ENCODE peak calls at places on chromosome 9, in four cellular contexts. Y is K562, T is HepG2, C is GM12878. F is an unnamed sample.

GRCh38 chr9:132187006-132187760 is 25.3 kb downstream of the NTNG2 start:
- DNase-seq in Y (no peak), T (no peak), C (no peak), F (no peak)

GRCh38 chr9:72362680-72363139 is 2.3 kb downstream of the ZFAND5 start:
- DNase-seq in Y (peak), T (peak), C (peak), F (peak)

GRCh38 chr9:1875251-1875851 is 139.8 kb upstream of the SMARCA2 start:
- DNase-seq in Y (no peak), T (no peak), C (peak), F (no peak)

GRCh38 chr9:70081120-70081495 is 37.5 kb downstream of the MAMDC2 start:
- DNase-seq in Y (no peak), T (no peak), C (no peak), F (no peak)

GRCh38 chr9:76658510-76659231 is 105.6 kb upstream of the PCA3 start:
- DNase-seq in Y (no peak), T (peak), C (no peak), F (peak)

GRCh38 chr9:113393281-113393680 is 7.8 kb downstream of the ALAD start:
- DNase-seq in Y (no peak), T (no peak), C (no peak), F (no peak)

GRCh38 chr9:136044971-136045594 is 50.0 kb downstream of the NACC2 start:
- DNase-seq in Y (no peak), T (no peak), C (no peak), F (no peak)

GRCh38 chr9:123260340-123260739 is 8.0 kb downstream of the STRBP start:
- DNase-seq in Y (no peak), T (no peak), C (no peak), F (no peak)

GRCh38 chr9:35666045-35666444 is 1.1 kb upstream of the ARHGEF39 start:
- DNase-seq in Y (no peak), T (no peak), C (no peak), F (no peak)

GRCh38 chr9:135241381-135242380 is 154.2 kb downstream of the OLFM1 start:
- DNase-seq in Y (no peak), T (no peak), C (no peak), F (no peak)

GRCh38 chr9:131476777-131477345 is 25.9 kb upstream of the POMT1 start:
- DNase-seq in Y (no peak), T (no peak), C (no peak), F (no peak)

GRCh38 chr9:90290716-90291485 is 351.7 kb downstream of the DIRAS2 start:
- DNase-seq in Y (no peak), T (no peak), C (no peak), F (no peak)

GRCh38 chr9:994005-994404 is 17.6 kb downstream of the DMRT3 start:
- DNase-seq in Y (no peak), T (no peak), C (no peak), F (no peak)

GRCh38 chr9:114216976-114217375 is 61.6 kb downstream of the COL27A1 start:
- DNase-seq in Y (no peak), T (no peak), C (no peak), F (no peak)

GRCh38 chr9:18245911-18246310 is 228.0 kb upstream of the ADAMTSL1 start:
- DNase-seq in Y (no peak), T (no peak), C (no peak), F (no peak)

GRCh38 chr9:97773723-97774122 is 76.6 kb upstream of the XPA start:
- DNase-seq in Y (no peak), T (no peak), C (no peak), F (no peak)

GRCh38 chr9:110254500-110254899 is 1.8 kb downstream of the TXN start:
- DNase-seq in Y (no peak), T (no peak), C (no peak), F (no peak)

DNA sequence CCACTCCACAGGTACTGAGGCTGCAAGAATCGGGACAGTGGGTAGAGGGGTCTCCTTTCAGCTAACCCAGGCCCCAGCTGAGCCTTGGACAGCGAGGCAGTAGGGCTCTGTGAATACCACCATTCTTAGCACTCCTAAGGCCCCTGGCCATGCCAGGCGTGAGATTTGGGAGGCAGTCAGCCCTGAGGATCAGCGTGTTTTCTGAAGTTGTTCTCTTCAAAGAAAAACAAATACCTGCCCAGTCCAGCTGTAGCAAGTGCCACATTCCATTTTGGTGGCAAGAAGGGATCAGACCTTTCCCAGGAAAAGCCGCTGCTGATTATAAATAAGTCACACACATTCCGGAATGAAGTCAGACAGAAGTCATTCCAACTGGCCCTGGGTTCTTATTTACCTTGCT is 47.8 kb downstream of the RALGPS1 start:
- DNase-seq in Y (no peak), T (no peak), C (no peak), F (no peak)
- TF ChIP-seq FOXM1 in Y (no peak), T (no peak), C (no peak), F (no peak)

DNA sequence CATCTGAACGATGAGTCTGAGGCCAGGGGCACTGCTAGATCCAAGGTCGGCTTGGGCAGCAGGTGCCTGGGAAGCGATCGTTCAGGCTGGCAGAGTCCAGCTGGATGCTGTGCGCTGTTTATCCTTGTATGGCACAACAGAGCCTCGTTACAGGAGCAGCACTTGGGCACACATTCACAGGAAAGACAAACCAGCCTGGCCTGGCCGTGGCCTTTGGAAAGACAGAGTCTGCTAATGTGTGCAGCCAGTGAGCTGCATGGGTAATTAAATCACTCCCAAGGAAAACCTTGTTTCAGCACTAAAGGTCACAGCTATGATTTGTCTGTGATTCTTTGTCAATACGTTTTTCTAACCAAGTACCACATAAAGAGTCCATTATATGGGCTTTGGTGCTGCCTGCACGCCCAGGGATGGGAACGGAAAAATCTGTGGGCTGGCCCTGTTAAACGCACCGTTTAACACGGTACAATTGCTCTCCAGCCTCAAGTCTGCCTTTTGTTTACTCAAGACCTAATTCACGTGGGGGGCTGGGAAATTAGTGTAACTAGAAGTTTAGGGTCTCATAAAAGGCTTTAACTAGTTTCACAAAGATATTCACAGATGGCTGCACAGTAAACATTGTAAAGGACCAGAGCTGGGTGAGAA is 509.3 kb downstream of the KDM4C start:
- DNase-seq in Y (no peak), T (no peak), C (no peak), F (peak)
- TF ChIP-seq TARDBP in Y (no peak), T (no peak), C (no peak), F (no peak)

DNA sequence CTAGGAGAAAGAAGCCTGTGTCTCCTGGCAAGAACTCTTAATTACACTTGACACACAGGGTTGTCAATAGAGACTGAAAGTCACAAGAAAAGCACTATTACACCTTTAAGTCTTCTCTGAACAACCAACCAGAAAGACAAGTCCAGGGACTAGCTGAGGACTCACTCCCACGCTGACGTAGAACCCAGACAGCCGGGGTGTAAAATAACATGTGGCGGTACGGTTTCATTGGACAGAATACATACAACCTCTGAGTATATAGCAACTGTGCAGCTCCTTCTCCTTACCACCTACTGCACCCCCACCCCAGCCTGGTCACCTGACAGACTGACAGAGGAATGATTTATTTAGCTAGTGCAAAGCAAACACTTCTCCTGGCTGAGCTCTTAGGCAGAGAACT is 103.4 kb upstream of the RASEF start:
- DNase-seq in Y (no peak), T (peak), C (no peak), F (peak)
- TF ChIP-seq SP1 in Y (no peak), T (no peak), C (no peak), F (no peak)

GRCh38 chr9:21252727-21253547 is 13.1 kb upstream of the IFNA14 start:
- DNase-seq in Y (no peak), T (peak), C (no peak), F (peak)
- TF ChIP-seq FOXM1 in Y (no peak), T (no peak), C (no peak), F (no peak)

DNA sequence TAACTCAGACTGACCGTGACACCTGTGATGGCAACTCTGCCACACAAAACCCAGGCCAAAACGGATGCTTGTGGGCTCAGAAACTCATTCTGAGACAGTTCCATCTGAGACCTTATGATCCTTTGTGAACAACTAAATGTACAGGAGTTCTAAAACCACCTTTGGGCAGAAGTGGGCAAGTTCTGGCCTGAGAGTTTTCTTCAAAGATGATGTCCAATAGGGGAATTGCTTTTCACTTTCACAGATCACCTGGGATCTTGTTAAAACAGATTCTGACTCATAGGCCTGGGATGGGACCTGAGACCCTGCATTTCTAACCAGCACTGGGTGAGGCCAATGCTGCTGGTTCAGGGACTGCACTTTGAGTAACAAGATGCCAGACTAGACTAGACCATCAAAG is 67.8 kb upstream of the SLC25A51 start:
- DNase-seq in Y (no peak), T (no peak), C (no peak), F (no peak)
- TF ChIP-seq TARDBP in Y (no peak), T (no peak), C (no peak), F (no peak)

GRCh38 chr9:133374612-133375115 is 1.2 kb downstream of the SURF4 start:
- DNase-seq in Y (no peak), T (no peak), C (no peak), F (no peak)
- TF ChIP-seq SP1 in Y (no peak), T (no peak), C (no peak), F (no peak)

DNA sequence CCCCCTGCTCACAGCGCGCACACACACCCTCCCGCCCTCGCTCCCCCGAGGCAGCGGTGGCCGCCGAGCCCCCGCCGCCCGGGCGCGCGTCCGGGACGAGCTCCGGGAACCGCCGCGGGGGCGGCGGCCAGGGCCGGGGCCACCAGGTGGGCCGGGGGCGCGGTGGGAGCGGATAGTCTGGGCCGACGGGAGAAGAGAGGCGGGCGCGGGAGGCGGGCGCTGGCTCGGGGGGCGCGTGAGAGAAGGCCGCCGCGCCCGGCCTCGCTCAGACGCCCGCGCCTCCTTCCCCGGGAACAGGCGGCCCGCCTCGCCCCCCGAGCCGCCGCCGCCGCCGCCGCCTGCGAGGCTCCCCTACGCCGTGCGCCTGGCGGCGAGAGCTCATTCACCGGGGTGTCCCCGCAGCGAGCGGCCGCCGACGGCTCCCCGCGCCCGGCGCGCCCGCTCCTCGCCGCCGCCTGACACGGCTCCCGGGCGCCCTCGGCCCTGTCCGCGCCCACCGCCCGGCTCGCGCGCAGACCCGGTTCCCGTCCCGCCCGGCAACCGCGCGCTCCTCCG is at the start of gene GNAQ:
- DNase-seq in Y (peak), T (no peak), C (no peak), F (no peak)
- TF ChIP-seq FOXM1 in Y (no peak), T (no peak), C (no peak), F (no peak)